ENCODE peak calls at places on chromosomes 1 and 21, in nine cellular contexts. E is lower lobe of right lung, M is fibroblast of pulmonary artery, Q is cerebellum, F is naive B cell, I is NCI-H1092 treated with DMSO at 0.1 percent for 48 hours, W is 8988T, U is cardiac fibroblast, O is HTR-8/SVneo. A is an unnamed sample.

GRCh38 chr1:6918286-6918907 is 133.1 kb downstream of the CAMTA1 start:
- DNase-seq in E (no peak), M (no peak), Q (no peak), F (no peak), I (no peak), W (no peak), U (no peak), O (no peak), A (no peak)

GRCh38 chr1:48488721-48489120 is 16.7 kb upstream of the SPATA6 start:
- DNase-seq in E (no peak), M (no peak), Q (no peak), F (no peak), I (no peak), W (no peak), U (no peak), O (no peak), A (no peak)

GRCh38 chr21:17802568-17802967 is 16.6 kb downstream of the C21orf91 start:
- DNase-seq in E (no peak), M (peak; percentile 33), Q (no peak), F (no peak), I (no peak), W (no peak), U (peak; percentile 32), O (peak; percentile 68), A (no peak)

GRCh38 chr1:51842255-51842654 is 36.3 kb downstream of the NRDC start:
- DNase-seq in E (no peak), M (no peak), Q (no peak), F (no peak), I (peak; percentile 3), W (no peak), U (no peak), O (no peak), A (peak; percentile 39)

GRCh38 chr1:243708210-243708609 is 141.8 kb downstream of the AKT3 start:
- DNase-seq in E (no peak), M (peak; percentile 43), Q (no peak), F (peak; percentile 11), I (peak; percentile 50), W (no peak), U (peak; percentile 40), O (no peak), A (peak; percentile 53)

GRCh38 chr21:40618216-40618615 is 228.7 kb downstream of the DSCAM start:
- DNase-seq in E (no peak), M (no peak), Q (no peak), F (no peak), I (peak; percentile 71), W (no peak), U (no peak), O (no peak), A (peak; percentile 44)

GRCh38 chr1:79741720-79742421 is 735.3 kb upstream of the ADGRL4 start:
- DNase-seq in E (no peak), M (no peak), Q (no peak), F (no peak), I (no peak), W (no peak), U (no peak), O (no peak), A (no peak)

GRCh38 chr1:36248250-36248894 is 24.1 kb downstream of the THRAP3 start:
- DNase-seq in E (peak; percentile 56), M (peak; percentile 94), Q (no peak), F (no peak), I (no peak), W (no peak), U (peak; percentile 98), O (no peak), A (no peak)

GRCh38 chr1:19750101-19750881 is 49.4 kb downstream of the TMCO4 start:
- DNase-seq in E (no peak), M (peak; percentile 28), Q (no peak), F (no peak), I (no peak), W (no peak), U (peak; percentile 70), O (no peak), A (no peak)

GRCh38 chr21:45017376-45017960 is 56.9 kb upstream of the ADARB1 start:
- DNase-seq in E (no peak), M (no peak), Q (no peak), F (no peak), I (no peak), W (no peak), U (no peak), O (no peak), A (no peak)

GRCh38 chr1:25799758-25800537 is at the start of gene SELENON:
- DNase-seq in E (peak; percentile 86), M (peak; percentile 54), Q (peak; percentile 85), F (no peak), I (peak; percentile 52), W (peak; percentile 80), U (no peak), O (peak; percentile 56), A (peak; percentile 37)

GRCh38 chr1:27602510-27603319 is 1.2 kb downstream of the AHDC1 start:
- DNase-seq in E (peak; percentile 69), M (no peak), Q (peak; percentile 54), F (peak; percentile 28), I (peak; percentile 62), W (peak; percentile 80), U (no peak), O (no peak), A (peak; percentile 56)

GRCh38 chr1:154749078-154749760 is 120.9 kb downstream of the KCNN3 start:
- DNase-seq in E (no peak), M (peak; percentile 45), Q (no peak), F (no peak), I (no peak), W (no peak), U (peak; percentile 80), O (no peak), A (no peak)

GRCh38 chr1:59404725-59405124 is 107.8 kb downstream of the FGGY start:
- DNase-seq in E (no peak), M (no peak), Q (no peak), F (no peak), I (no peak), W (no peak), U (no peak), O (no peak), A (no peak)

GRCh38 chr1:26160527-26161407 is 1.9 kb downstream of the FAM110D start:
- DNase-seq in E (no peak), M (no peak), Q (no peak), F (no peak), I (peak; percentile 23), W (no peak), U (no peak), O (no peak), A (no peak)

GRCh38 chr1:89203166-89203565 is 4.4 kb upstream of the GBP4 start:
- DNase-seq in E (no peak), M (no peak), Q (no peak), F (no peak), I (no peak), W (no peak), U (peak; percentile 9), O (no peak), A (no peak)

GRCh38 chr21:15152591-15152990 is 87.8 kb upstream of the NRIP1 start:
- DNase-seq in E (no peak), M (no peak), Q (no peak), F (no peak), I (no peak), W (no peak), U (no peak), O (no peak), A (no peak)

GRCh38 chr1:180252638-180253536 is 22.8 kb downstream of the LHX4 start:
- DNase-seq in E (peak; percentile 83), M (peak; percentile 78), Q (no peak), F (no peak), I (peak; percentile 59), W (no peak), U (peak; percentile 82), O (peak; percentile 61), A (peak; percentile 32)

A was measured in NCI-H2171 treated with DMSO at 0.1 percent for 48 hours.